ENCODE peak calls at places on chromosomes 3 and 15, in seven cellular contexts. R is K562, Z is right atrium auricular region, K is colonic mucosa, W is upper lobe of left lung, G is A549, D is uterus. B is an unnamed sample. For H3K4me1, the result is how much of the 10 kb centered on the place peaks cover.

GRCh38 chr3:8966820-8967348 is 3.6 kb upstream of the RAD18 start:
- DNase-seq in R (no peak), Z (no peak), K (no peak), W (no peak), G (no peak), D (no peak), B (no peak)

GRCh38 chr3:140296796-140297352 is 361.9 kb downstream of the CLSTN2 start:
- DNase-seq in R (no peak), Z (no peak), K (no peak), W (no peak), G (no peak), D (no peak), B (no peak)

GRCh38 chr3:12975748-12976522 is 97.3 kb downstream of the IQSEC1 start:
- DNase-seq in R (no peak), Z (no peak), K (no peak), W (no peak), G (no peak), D (no peak), B (peak)

GRCh38 chr3:535566-536416 is 339.2 kb downstream of the CHL1 start:
- DNase-seq in R (no peak), Z (no peak), K (peak), W (peak), G (no peak), D (no peak), B (peak)

GRCh38 chr3:158381274-158381868 is 189.6 kb upstream of the MLF1 start:
- DNase-seq in R (no peak), Z (no peak), K (no peak), W (no peak), G (no peak), D (no peak), B (no peak)

GRCh38 chr3:61530355-61530754 is 31.0 kb upstream of the PTPRG start:
- DNase-seq in R (no peak), Z (no peak), K (no peak), W (no peak), G (no peak), D (no peak), B (no peak)

GRCh38 chr3:136819784-136820640 is 1.1 kb downstream of the SLC35G2 start:
- DNase-seq in R (no peak), Z (peak), K (peak), W (peak), G (peak), D (peak), B (peak)

GRCh38 chr3:113783463-113783862 is 36.6 kb downstream of the ATP6V1A start:
- DNase-seq in R (no peak), Z (no peak), K (no peak), W (no peak), G (peak), D (no peak), B (no peak)

GRCh38 chr3:69012836-69013255 is 638 bp downstream of the EOGT start:
- DNase-seq in R (no peak), Z (no peak), K (peak), W (no peak), G (peak), D (peak), B (peak)

GRCh38 chr15:83046558-83047127 is 20.4 kb downstream of the BTBD1 start:
- DNase-seq in R (no peak), Z (no peak), K (no peak), W (no peak), G (no peak), D (no peak), B (no peak)

GRCh38 chr3:16183601-16184270 is 9.3 kb downstream of the GALNT15 start:
- DNase-seq in R (no peak), Z (peak), K (no peak), W (no peak), G (no peak), D (peak), B (no peak)

GRCh38 chr3:122299872-122300460 is 25.1 kb upstream of the CSTA start:
- DNase-seq in R (peak), Z (no peak), K (peak), W (no peak), G (peak), D (no peak), B (no peak)

GRCh38 chr3:10875914-10876313 is 59.9 kb downstream of the SLC6A11 start:
- DNase-seq in R (no peak), Z (no peak), K (no peak), W (no peak), G (no peak), D (no peak), B (no peak)

GRCh38 chr3:102163039-102163817 is 271.6 kb upstream of the ZPLD1 start:
- DNase-seq in R (no peak), Z (peak), K (no peak), W (no peak), G (peak), D (peak), B (no peak)

GRCh38 chr3:12601072-12601471 is 44.2 kb downstream of the MKRN2 start:
- DNase-seq in R (peak), Z (no peak), K (no peak), W (no peak), G (peak), D (no peak), B (no peak)

GRCh38 chr15:56739964-56740640 is 6.8 kb upstream of the ZNF280D start:
- DNase-seq in R (no peak), Z (no peak), K (no peak), W (no peak), G (no peak), D (no peak), B (no peak)

GRCh38 chr3:131163-131889 is 65.2 kb upstream of the CHL1 start:
- DNase-seq in R (no peak), Z (no peak), K (no peak), W (no peak), G (no peak), D (no peak), B (no peak)

GRCh38 chr3:192930585-192930984 is 12.9 kb upstream of the MB21D2 start:
- DNase-seq in R (no peak), Z (no peak), K (no peak), W (no peak), G (no peak), D (no peak), B (no peak)

GRCh38 chr15:88897142-88897455 is 1.8 kb upstream of the HAPLN3 start:
- DNase-seq in R (no peak), Z (no peak), K (no peak), W (no peak), G (no peak), D (no peak), B (no peak)

GRCh38 chr3:107797586-107797985 is 274.8 kb downstream of the BBX start:
- DNase-seq in R (no peak), Z (no peak), K (no peak), W (no peak), G (no peak), D (no peak), B (no peak)

GRCh38 chr15:73892446-73893226 is 19.3 kb downstream of the TBC1D21 start:
- DNase-seq in R (no peak), Z (no peak), K (no peak), W (no peak), G (no peak), D (no peak), B (no peak)

GRCh38 chr3:169348981-169349942 is 314.2 kb downstream of the MECOM start:
- DNase-seq in R (no peak), Z (no peak), K (no peak), W (no peak), G (no peak), D (no peak), B (no peak)

GRCh38 chr3:45908761-45909160 is 22.4 kb downstream of the CCR9 start:
- DNase-seq in R (no peak), Z (no peak), K (no peak), W (no peak), G (no peak), D (no peak), B (no peak)

GRCh38 chr15:95864467-95864886 is 466.0 kb upstream of the NR2F2 start:
- DNase-seq in R (no peak), Z (no peak), K (no peak), W (no peak), G (no peak), D (no peak), B (no peak)

GRCh38 chr3:191391873-191392808 is 61.8 kb upstream of the UTS2B start:
- DNase-seq in R (no peak), Z (no peak), K (no peak), W (no peak), G (no peak), D (no peak), B (no peak)

GRCh38 chr3:108388136-108389132 is 92.1 kb downstream of the HHLA2 start:
- DNase-seq in R (no peak), Z (no peak), K (no peak), W (no peak), G (no peak), D (no peak), B (no peak)

GRCh38 chr15:38560456-38560926 is 4.1 kb downstream of the RASGRP1 start:
- DNase-seq in R (no peak), Z (no peak), K (no peak), W (no peak), G (no peak), D (no peak), B (no peak)

GRCh38 chr3:98333989-98334606 is 19.6 kb upstream of the OR5K4 start:
- DNase-seq in R (no peak), Z (no peak), K (no peak), W (no peak), G (no peak), D (no peak), B (no peak)

GRCh38 chr3:154684021-154684420 is 254.0 kb upstream of the GPR149 start:
- DNase-seq in R (no peak), Z (no peak), K (no peak), W (no peak), G (no peak), D (no peak), B (no peak)

GRCh38 chr3:174330303-174330702 is 528.8 kb upstream of the NAALADL2 start:
- DNase-seq in R (no peak), Z (no peak), K (no peak), W (no peak), G (no peak), D (no peak), B (no peak)

GRCh38 chr3:190229632-190230424 is 92.4 kb downstream of the CLDN1 start:
- DNase-seq in R (no peak), Z (no peak), K (no peak), W (no peak), G (peak), D (no peak), B (no peak)

DNA sequence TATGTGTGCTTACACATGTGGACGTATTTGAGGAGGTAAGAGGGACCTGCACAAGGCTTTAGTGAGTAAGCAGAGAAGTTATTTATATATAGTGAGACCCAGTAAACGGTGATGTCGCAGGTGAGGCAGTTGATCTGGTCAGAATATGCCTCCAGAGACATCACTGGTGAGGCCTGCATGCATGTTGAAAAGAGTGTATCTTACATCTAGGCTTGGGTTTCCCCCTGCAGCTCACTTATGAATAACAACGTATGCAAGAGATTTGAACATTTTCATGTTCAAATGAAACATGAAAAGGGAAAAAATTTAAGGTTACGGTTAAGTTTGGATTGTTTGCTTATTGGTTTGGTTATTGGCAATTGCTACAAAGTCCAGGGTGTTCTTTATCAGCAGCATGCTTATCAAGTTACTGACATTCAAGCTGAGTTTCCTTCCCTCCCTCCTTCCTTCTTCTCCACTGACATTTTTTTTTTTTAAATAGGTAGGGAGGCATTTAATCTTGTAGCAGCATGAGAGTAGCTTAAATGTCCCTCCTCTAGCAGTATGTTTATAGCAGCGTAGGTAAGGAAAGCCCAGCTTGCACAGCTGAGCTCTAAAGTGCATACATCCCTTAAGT is 123.2 kb downstream of the IGF1R start:
- DNase-seq in R (no peak), Z (no peak), K (no peak), W (no peak), G (no peak), D (no peak), B (no peak)
- TF ChIP-seq CTCF in R (no peak), Z (no peak), K (no peak), W (no peak), G (no peak), D (no peak), B (no peak)

DNA sequence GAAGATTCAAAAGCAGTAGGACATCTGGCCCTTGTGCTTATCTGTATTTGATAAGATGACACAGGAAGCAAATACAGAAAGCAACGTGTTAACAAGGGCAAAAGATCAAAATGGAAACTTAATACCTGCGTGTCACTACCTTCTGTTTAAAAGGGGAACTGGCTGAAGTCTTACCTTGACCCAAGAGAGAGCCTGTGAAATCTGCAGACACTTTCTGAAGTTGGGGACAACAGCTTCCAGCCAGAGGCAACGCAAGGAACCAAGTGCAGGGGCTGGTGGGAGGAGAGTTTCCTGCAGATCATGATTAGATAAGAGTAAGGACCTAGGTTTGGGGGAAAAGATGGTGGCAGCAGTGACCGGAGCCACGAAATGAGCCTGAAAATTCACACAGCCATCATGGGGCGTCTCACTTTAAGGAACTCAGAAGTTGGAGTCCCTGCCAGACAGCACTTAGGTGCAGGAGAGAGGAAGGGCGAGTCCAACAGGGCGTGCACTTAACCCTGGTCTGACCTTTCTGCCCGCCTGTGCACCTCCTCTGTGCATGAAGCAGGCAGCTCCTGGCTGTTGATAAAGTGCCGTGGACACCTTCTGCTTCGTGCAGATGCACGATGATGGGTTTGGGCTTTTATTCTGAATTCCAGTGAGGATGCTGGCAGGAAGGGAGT is 153.5 kb upstream of the BHLHE40 start:
- DNase-seq in R (peak), Z (no peak), K (peak), W (no peak), G (peak), D (peak), B (no peak)
- H3K4me1 ChIP-seq in R (under half), Z (half or more), K (under half), W (under half), G (half or more), D (under half), B (under half)

GRCh38 chr15:28181386-28181785 is 82.3 kb upstream of the OCA2 start:
- DNase-seq in R (no peak), Z (no peak), K (no peak), W (no peak), G (no peak), D (no peak), B (no peak)
- H3K4me3 ChIP-seq in R (no peak), Z (no peak), K (no peak), W (no peak), G (no peak), D (no peak), B (no peak)

DNA sequence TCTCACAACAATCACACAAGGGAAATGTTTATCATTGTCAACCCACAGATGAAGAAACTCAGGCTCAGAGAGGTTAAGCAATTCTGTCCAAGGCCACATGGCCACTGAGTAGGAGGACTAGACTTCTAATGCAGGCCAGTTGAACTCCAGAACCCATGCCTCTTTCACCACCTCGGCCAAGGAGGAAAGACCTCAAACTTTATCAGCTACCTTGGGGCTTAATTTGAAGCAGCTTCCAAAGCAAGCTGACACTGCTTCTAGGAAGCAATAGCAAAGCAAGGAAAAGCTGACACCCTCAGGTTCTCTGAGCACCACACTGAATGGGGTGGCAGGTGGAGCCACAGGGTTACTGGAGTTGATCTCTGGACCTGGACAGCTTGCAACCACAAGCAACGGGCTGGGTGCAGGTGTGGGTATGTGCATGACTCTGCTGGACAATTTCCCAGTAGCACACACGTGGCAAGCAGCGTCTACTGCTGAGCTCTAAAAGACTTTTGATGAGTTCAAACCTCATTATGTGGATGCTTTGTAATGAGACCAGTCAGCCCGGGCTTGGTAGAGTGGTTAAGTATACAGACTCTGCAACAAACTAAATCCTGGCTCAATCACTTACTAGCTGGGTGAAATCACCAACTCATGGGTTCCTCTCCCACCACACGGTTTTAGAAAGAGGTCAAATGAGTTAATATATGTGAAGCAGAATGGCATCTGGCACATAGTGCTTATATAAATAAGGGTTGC is 23.1 kb downstream of the CCNL1 start:
- DNase-seq in R (no peak), Z (no peak), K (peak), W (no peak), G (no peak), D (no peak), B (peak)
- TF ChIP-seq CTCF in R (no peak), Z (no peak), K (no peak), W (no peak), G (no peak), D (no peak), B (no peak)

DNA sequence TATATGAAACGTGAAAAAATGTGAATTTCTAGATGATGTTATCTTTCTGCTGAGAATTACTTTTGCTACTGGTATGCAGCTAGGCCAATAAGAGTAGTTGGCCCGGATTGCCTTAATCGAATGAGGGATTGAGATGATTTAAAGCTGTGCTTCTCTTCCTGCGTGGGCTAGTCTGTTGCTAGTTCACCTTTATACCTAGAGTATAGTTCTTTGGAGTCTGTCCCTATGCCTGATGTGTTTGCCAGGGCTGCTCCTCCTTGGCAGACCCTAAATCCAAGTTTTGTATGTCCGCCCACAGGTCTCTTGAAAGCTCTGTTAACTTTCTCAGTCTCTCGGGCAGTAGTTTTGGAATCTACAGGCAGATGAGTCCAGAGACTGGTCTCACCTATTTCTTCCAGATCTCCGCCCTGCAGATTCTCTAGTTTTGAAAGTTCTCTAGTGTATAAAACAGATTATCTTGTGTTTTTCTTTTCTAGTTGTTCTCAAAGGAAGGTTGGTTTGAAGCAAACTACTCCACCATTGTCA is 64.9 kb downstream of the MEF2A start:
- DNase-seq in R (no peak), Z (no peak), K (no peak), W (no peak), G (no peak), D (no peak), B (no peak)
- H3K4me1 ChIP-seq in R (under half), Z (half or more), K (under half), W (under half), G (under half), D (under half), B (under half)

GRCh38 chr3:14144423-14145075 is 19.7 kb downstream of the TMEM43 start:
- DNase-seq in R (peak), Z (peak), K (peak), W (no peak), G (peak), D (peak), B (peak)
- H3K4me3 ChIP-seq in R (no peak), Z (peak), K (no peak), W (peak), G (peak), D (no peak), B (no peak)

GRCh38 chr15:51367322-51367976 is 26.0 kb downstream of the GLDN start:
- DNase-seq in R (no peak), Z (no peak), K (peak), W (peak), G (no peak), D (no peak), B (no peak)
- TF ChIP-seq CTCF in R (no peak), Z (no peak), K (no peak), W (no peak), G (no peak), D (no peak), B (no peak)

DNA sequence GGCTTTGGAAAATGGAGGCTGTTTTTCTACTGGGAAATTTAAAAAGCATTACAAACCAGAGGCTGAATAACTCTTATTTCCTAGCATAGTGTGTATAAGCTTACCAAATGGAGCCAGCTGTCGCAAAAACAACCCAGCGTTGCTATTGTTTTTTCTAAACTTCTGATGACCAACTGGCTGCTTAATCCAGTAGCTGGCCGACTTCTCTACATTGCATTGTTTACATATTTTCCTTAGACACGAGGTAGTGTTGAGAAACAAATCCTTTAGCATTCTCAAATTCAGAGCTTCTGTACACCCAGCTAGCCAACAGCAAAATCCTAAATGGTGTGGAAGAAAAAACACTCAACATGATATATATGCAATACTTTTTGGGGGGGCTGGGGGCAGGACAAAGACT is 161.0 kb upstream of the ADAMTS9 start:
- DNase-seq in R (no peak), Z (no peak), K (no peak), W (no peak), G (no peak), D (no peak), B (no peak)
- H3K4me1 ChIP-seq in R (under half), Z (under half), K (under half), W (under half), G (under half), D (under half), B (under half)